ENCODE peak calls at places on chromosome 7, in eight cellular contexts. J, W, V, M, A, E, H and S are unnamed samples.

GRCh38 chr7:37216156-37216839 is 232.4 kb downstream of the ELMO1 start:
- DNase-seq in J (no peak), W (no peak), V (no peak), M (peak; percentile 49), A (no peak), E (no peak), H (no peak), S (no peak)

GRCh38 chr7:9900339-9900738 is 1073.3 kb upstream of the PHF14 start:
- DNase-seq in J (no peak), W (no peak), V (no peak), M (no peak), A (no peak), E (no peak), H (no peak), S (no peak)

GRCh38 chr7:64887756-64888508 is 15.1 kb upstream of the ZNF273 start:
- DNase-seq in J (peak; percentile 46), W (no peak), V (no peak), M (no peak), A (no peak), E (no peak), H (no peak), S (no peak)

GRCh38 chr7:124718032-124718766 is 47.4 kb downstream of the GPR37 start:
- DNase-seq in J (no peak), W (no peak), V (no peak), M (peak; percentile 34), A (no peak), E (no peak), H (no peak), S (no peak)

GRCh38 chr7:99976626-99977025 is 795 bp upstream of the AZGP1 start:
- DNase-seq in J (no peak), W (no peak), V (no peak), M (no peak), A (no peak), E (no peak), H (no peak), S (no peak)

GRCh38 chr7:53387515-53387914 is 352.1 kb downstream of the POM121L12 start:
- DNase-seq in J (no peak), W (no peak), V (no peak), M (no peak), A (no peak), E (no peak), H (no peak), S (no peak)

GRCh38 chr7:92612501-92612900 is 22.3 kb upstream of the FAM133B start:
- DNase-seq in J (no peak), W (no peak), V (no peak), M (peak; percentile 63), A (no peak), E (no peak), H (no peak), S (peak; percentile 75)

GRCh38 chr7:92827464-92827863 is 8.9 kb downstream of the CDK6 start:
- DNase-seq in J (no peak), W (no peak), V (no peak), M (peak; percentile 74), A (no peak), E (no peak), H (no peak), S (no peak)

GRCh38 chr7:3436746-3437145 is 135.7 kb downstream of the SDK1 start:
- DNase-seq in J (no peak), W (no peak), V (no peak), M (peak; percentile 86), A (peak; percentile 74), E (no peak), H (peak; percentile 65), S (no peak)

GRCh38 chr7:67947651-67948050 is 951.0 kb downstream of the TYW1 start:
- DNase-seq in J (no peak), W (no peak), V (no peak), M (peak; percentile 33), A (no peak), E (no peak), H (no peak), S (no peak)

GRCh38 chr7:155893664-155894063 is 81.4 kb upstream of the SHH start:
- DNase-seq in J (no peak), W (no peak), V (no peak), M (no peak), A (no peak), E (no peak), H (no peak), S (no peak)

GRCh38 chr7:41131956-41132355 is 570.9 kb downstream of the INHBA start:
- DNase-seq in J (no peak), W (no peak), V (no peak), M (no peak), A (no peak), E (no peak), H (no peak), S (no peak)

GRCh38 chr7:92834661-92835139 is 1.7 kb downstream of the CDK6 start:
- DNase-seq in J (peak; percentile 55), W (no peak), V (no peak), M (no peak), A (peak; percentile 28), E (no peak), H (peak; percentile 41), S (peak; percentile 47)

GRCh38 chr7:117014673-117015133 is 61.4 kb downstream of the ST7 start:
- DNase-seq in J (peak; percentile 11), W (no peak), V (no peak), M (peak; percentile 65), A (peak; percentile 59), E (no peak), H (peak; percentile 54), S (peak; percentile 84)

GRCh38 chr7:158252837-158253669 is 334.6 kb downstream of the PTPRN2 start:
- DNase-seq in J (no peak), W (no peak), V (no peak), M (no peak), A (no peak), E (no peak), H (no peak), S (no peak)

GRCh38 chr7:50264908-50265307 is 39.6 kb upstream of the IKZF1 start:
- DNase-seq in J (no peak), W (no peak), V (no peak), M (no peak), A (no peak), E (no peak), H (peak; percentile 46), S (no peak)

GRCh38 chr7:45709168-45710034 is 135.2 kb downstream of the ADCY1 start:
- DNase-seq in J (no peak), W (no peak), V (no peak), M (peak; percentile 2), A (no peak), E (no peak), H (no peak), S (peak; percentile 79)

GRCh38 chr7:132466367-132466766 is 109.9 kb downstream of the PLXNA4 start:
- DNase-seq in J (no peak), W (no peak), V (no peak), M (no peak), A (no peak), E (no peak), H (no peak), S (no peak)

GRCh38 chr7:44681645-44682044 is 67.0 kb upstream of the ZMIZ2 start:
- DNase-seq in J (no peak), W (no peak), V (no peak), M (no peak), A (no peak), E (no peak), H (no peak), S (no peak)

DNA sequence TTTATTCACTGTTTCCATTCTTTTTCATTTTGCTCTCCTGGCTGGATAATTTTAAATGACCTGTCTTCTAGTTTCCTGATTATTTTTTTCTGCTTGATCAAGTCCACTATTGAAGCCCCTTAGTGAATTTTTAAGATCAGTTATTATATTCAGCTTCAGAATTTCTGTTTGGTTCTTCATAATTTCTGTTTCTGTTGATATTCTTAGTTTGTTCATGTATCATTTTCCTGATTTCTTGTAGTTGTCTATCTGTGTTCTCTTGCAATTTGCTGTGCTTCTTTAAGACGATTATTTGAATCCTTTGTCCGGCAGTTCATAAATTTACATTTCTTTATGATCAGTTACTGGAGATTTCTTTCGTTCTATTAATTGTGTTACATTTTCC is 75.2 kb upstream of the CCDC71L start:
- DNase-seq in J (no peak), W (no peak), V (no peak), M (no peak), A (no peak), E (no peak), H (no peak), S (no peak)
- H3K9ac ChIP-seq in J (no peak overlapping the region), W (no peak overlapping the region), V (no peak overlapping the region), M (no peak overlapping the region), A (peak overlapping the region; percentile 32), E (no peak overlapping the region), H (peak overlapping the region; percentile 68), S (peak overlapping the region; percentile 54)

DNA sequence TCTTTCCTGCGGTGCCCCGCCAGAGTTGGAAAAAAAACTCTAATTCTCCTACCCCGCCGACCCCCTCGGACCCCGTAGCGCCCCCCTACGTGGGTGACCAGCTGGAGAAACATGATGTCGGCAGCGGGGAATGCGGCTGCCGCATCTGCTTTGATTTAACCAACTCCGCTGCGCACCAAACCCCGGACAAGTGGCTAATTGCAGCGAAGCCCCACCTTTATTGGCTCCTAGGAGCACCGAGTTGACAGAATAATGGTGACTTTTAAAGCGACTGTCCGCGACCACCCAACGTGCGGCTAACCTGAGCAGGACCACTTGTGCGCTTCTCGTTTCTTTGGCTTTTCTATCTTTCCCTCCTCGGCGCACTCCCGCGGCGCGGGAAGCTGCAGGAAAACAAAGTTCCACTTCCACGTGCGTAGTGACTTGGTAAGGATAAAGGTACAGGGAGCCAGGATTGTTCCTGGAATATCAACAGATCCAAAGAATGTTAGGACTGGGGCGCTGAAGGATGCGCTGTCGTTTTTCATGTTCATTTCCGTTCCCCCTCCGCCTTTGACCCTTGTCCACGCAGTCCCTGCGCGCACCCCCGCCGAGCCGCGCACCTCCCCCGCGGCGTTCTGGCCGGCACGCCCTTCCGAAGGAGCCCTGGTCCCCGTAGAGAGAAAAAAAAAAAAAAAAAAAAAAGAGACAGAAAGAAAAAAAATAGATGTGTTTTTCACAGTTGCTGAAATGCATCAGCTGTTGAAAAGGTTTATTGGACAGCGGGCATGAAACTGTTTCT is 1.4 kb downstream of the WNT16 start:
- DNase-seq in J (peak; percentile 81), W (no peak), V (no peak), M (no peak), A (no peak), E (no peak), H (no peak), S (peak; percentile 36)
- TF ChIP-seq EZH2 in J (peak; percentile 67), W (no peak), V (no peak), M (peak; percentile 60), A (peak; percentile 95), E (no peak), H (peak; percentile 56), S (peak; percentile 97)

GRCh38 chr7:131105803-131106680 is 221.6 kb upstream of the MKLN1 start:
- DNase-seq in J (peak; percentile 77), W (peak; percentile 70), V (no peak), M (peak; percentile 55), A (peak; percentile 72), E (no peak), H (peak; percentile 73), S (peak; percentile 88)
- H3K9ac ChIP-seq in J (no peak overlapping the region), W (peak overlapping the region; percentile 71), V (peak overlapping the region; percentile 92), M (peak overlapping the region; percentile 97), A (peak overlapping the region; percentile 98), E (peak overlapping the region; percentile 16), H (peak overlapping the region; percentile 76), S (peak overlapping the region; percentile 98)

GRCh38 chr7:1220000-1220726 is 12.5 kb upstream of the UNCX start:
- DNase-seq in J (no peak), W (no peak), V (no peak), M (no peak), A (no peak), E (no peak), H (no peak), S (no peak)
- TF ChIP-seq EZH2 in J (peak; percentile 32), W (no peak), V (no peak), M (no peak), A (no peak), E (no peak), H (no peak), S (no peak)

GRCh38 chr7:101770466-101770865 is 47.0 kb upstream of the CUX1 start:
- DNase-seq in J (no peak), W (no peak), V (no peak), M (no peak), A (no peak), E (no peak), H (no peak), S (no peak)
- H3K9ac ChIP-seq in J (no peak overlapping the region), W (no peak overlapping the region), V (no peak overlapping the region), M (no peak overlapping the region), A (no peak overlapping the region), E (no peak overlapping the region), H (no peak overlapping the region), S (no peak overlapping the region)